ENCODE peak calls at places on chromosomes 16 and 17, in five cellular contexts. M is brain microvascular endothelial cell, A is psoas muscle, K is right lobe of liver, S is ovary. U is an unnamed sample.

GRCh38 chr16:89052824-89053724 is 40.6 kb upstream of the ACSF3 start:
- DNase-seq in M (no peak), S (no peak), A (no peak), K (no peak), U (peak; percentile 66)

GRCh38 chr17:65910836-65911235 is 281.1 kb downstream of the CEP112 start:
- DNase-seq in S (no peak), K (no peak), A (no peak), M (no peak), U (no peak)

GRCh38 chr16:23155445-23156049 is 6.3 kb upstream of the USP31 start:
- DNase-seq in M (no peak), K (no peak), A (no peak), S (no peak), U (no peak)

GRCh38 chr16:57167951-57168350 is 17.9 kb downstream of the PSME3IP1 start:
- DNase-seq in S (no peak), A (no peak), K (no peak), M (peak; percentile 57), U (peak; percentile 46)

GRCh38 chr16:77442078-77442477 is 7.2 kb upstream of the ADAMTS18 start:
- DNase-seq in S (no peak), M (no peak), A (no peak), K (no peak), U (no peak)

GRCh38 chr17:55212880-55213279 is 51.9 kb upstream of the HLF start:
- DNase-seq in K (no peak), A (no peak), S (no peak), M (no peak), U (no peak)

GRCh38 chr16:27636453-27637200 is 86.7 kb downstream of the KATNIP start:
- DNase-seq in K (no peak), A (no peak), M (no peak), S (no peak), U (no peak)

GRCh38 chr17:43314582-43314981 is 80.8 kb upstream of the RNU2-1 start:
- DNase-seq in K (no peak), M (no peak), A (no peak), S (no peak), U (no peak)

GRCh38 chr16:80197790-80198201 is 343.0 kb upstream of the DYNLRB2 start:
- DNase-seq in S (no peak), M (peak; percentile 85), A (no peak), K (no peak), U (peak; percentile 81)

GRCh38 chr17:79778504-79779087 is 648 bp downstream of the CBX2 start:
- DNase-seq in K (no peak), A (no peak), M (no peak), S (peak; percentile 59), U (no peak)

GRCh38 chr17:39676198-39676819 is 8.1 kb downstream of the PNMT start:
- DNase-seq in K (no peak), M (no peak), A (no peak), S (no peak), U (no peak)
- H3K27ac ChIP-seq in K (no peak overlapping the region), M (no peak overlapping the region), A (peak overlapping the region; percentile 89), S (no peak overlapping the region), U (peak overlapping the region; percentile 17)

GRCh38 chr16:4927661-4928060 is 9.3 kb downstream of the PPL start:
- DNase-seq in S (no peak), K (no peak), A (no peak), M (no peak), U (no peak)
- TF ChIP-seq CTCF in S (no peak), K (no peak), A (no peak), M (no peak), U (no peak)

GRCh38 chr16:1351582-1352362 is at the start of the genes GNPTG and TSR3:
- DNase-seq in A (peak; percentile 89), M (peak; percentile 60), S (peak; percentile 83), K (peak; percentile 88), U (peak; percentile 71)
- H3K27ac ChIP-seq in A (peak within 1 kb of the TSS; percentile 80), M (peak within 1 kb of the TSS; percentile 29), S (no peak within 1 kb of the TSS), K (peak within 1 kb of the TSS; percentile 40), U (peak within 1 kb of the TSS; percentile 66)

DNA sequence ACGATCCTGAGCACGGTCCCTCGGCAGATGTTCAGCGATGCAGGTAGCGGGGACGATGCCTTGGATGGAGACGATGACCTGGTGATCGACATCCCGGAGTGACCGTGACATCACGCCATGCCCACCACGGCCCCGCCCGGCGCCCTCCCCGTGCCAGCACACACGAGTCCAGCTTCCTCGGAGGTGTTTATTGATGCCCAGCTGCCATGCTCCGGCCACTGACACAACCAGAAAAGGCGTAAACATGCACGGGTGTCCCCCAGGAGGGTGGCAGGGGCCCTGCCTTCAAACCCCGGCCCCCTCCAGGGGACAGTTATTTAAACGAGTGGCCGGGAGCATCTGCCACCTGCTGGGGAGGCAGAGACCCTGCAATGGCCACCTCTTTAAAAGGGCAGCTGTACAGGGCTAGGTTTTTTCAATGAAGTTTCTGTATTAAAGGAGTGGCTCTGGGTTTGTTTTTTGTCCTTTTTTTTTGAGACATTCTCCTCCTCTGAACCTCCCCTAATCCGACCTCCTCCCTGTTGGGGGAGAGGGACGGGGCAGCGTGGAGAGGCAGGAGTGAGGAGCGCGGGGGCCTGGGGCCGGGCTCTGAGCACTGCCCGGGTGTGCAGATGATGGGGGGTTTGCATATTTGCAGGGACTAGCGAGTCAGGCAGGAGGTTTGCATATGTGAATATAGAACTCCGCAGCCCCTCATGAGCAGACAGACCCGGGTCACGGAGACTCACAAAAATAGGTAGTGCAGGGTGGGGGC is 5.3 kb downstream of the DOC2A start:
- DNase-seq in K (peak; percentile 51), S (no peak), M (no peak), A (no peak), U (peak; percentile 47)
- TF ChIP-seq CTCF in K (peak; percentile 86), S (peak; percentile 24), M (peak; percentile 93), A (peak; percentile 83), U (peak; percentile 79)

GRCh38 chr16:78520470-78520869 is 421.0 kb downstream of the WWOX start:
- DNase-seq in M (no peak), K (no peak), A (no peak), S (no peak), U (no peak)
- H3K27ac ChIP-seq in M (no peak overlapping the region), K (no peak overlapping the region), A (no peak overlapping the region), S (no peak overlapping the region), U (no peak overlapping the region)

DNA sequence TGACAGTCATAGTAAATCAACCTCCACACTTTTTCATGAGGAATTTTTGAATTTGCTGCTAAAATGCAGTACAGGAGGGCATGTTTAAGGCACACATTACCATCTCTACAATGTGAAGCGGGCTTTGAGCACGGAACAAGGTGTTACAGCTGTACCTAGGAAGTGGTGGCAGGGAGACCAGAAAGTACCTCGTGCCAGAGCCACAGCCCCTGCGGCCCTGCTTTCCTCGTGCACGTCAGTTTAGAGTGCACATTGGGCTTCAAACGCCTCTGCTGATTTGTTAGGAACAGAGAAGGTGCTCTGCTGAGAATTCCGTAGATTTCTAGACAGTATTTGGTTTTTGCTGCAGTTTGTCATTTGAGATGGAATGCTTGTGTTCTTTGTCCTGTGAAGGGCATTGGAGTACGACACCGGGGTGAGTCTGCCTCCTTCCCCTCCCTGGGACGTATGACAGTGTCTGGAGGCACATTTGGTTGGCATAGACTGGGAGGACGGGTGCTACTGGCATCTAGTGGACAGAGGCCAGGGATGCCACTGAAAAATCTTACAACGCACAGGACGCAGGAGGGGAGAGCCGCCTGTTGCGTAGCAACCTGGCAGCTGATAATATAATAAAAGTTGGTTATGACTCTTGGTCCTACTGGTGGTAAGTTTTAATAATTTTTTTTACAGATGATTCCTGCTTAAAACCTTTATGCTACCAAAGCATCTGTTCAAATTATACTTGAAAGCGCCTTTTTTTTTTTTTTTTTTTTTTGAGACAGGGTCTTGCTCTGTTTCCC is 9.1 kb downstream of the FOXK2 start:
- DNase-seq in A (peak; percentile 69), K (peak; percentile 51), M (peak; percentile 33), S (peak; percentile 44), U (peak; percentile 78)
- TF ChIP-seq CTCF in A (peak; percentile 48), K (peak; percentile 70), M (peak; percentile 68), S (no peak), U (peak; percentile 94)

GRCh38 chr16:64892843-64893242 is 229.0 kb downstream of the CDH11 start:
- DNase-seq in K (no peak), A (no peak), M (peak; percentile 91), S (no peak), U (peak; percentile 14)
- H3K27ac ChIP-seq in K (no peak overlapping the region), A (no peak overlapping the region), M (peak overlapping the region; percentile 88), S (no peak overlapping the region), U (no peak overlapping the region)

U was measured in RWPE1.